ENCODE peak calls at places on chromosomes 3 and 15, in nine cellular contexts. A is cardiac fibroblast; R is epithelial cell of esophagus; S is lower leg skin; N is breast epithelium; E is AG04450; U is AG09309; F is fibroblast of mammary gland; D is CD8-positive, alpha-beta T cell. T is an unnamed sample.

GRCh38 chr3:66372681-66373350 is 128.0 kb downstream of the LRIG1 start:
- DNase-seq in A (peak), R (peak), S (no peak), N (no peak), E (no peak), U (no peak), F (no peak), D (peak), T (peak)

GRCh38 chr3:134030801-134031619 is 1.3 kb upstream of the SLCO2A1 start:
- DNase-seq in A (no peak), R (no peak), S (peak), N (no peak), E (no peak), U (no peak), F (no peak), D (no peak), T (no peak)

GRCh38 chr15:75455982-75456531 is 4.6 kb upstream of the SIN3A start:
- DNase-seq in A (peak), R (peak), S (no peak), N (no peak), E (peak), U (no peak), F (peak), D (peak), T (peak)

GRCh38 chr15:95626501-95627361 is 703.8 kb upstream of the NR2F2 start:
- DNase-seq in A (no peak), R (no peak), S (no peak), N (no peak), E (no peak), U (no peak), F (no peak), D (no peak), T (no peak)

GRCh38 chr15:39488498-39488897 is 92.4 kb upstream of the THBS1 start:
- DNase-seq in A (no peak), R (no peak), S (no peak), N (peak), E (no peak), U (no peak), F (no peak), D (no peak), T (peak)

GRCh38 chr3:129305592-129306091 is 27.0 kb downstream of the HMCES start:
- DNase-seq in A (peak), R (peak), S (peak), N (peak), E (no peak), U (peak), F (peak), D (no peak), T (peak)

GRCh38 chr3:34078418-34078817 is 280.0 kb downstream of the PDCD6IP start:
- DNase-seq in A (no peak), R (no peak), S (no peak), N (no peak), E (no peak), U (no peak), F (no peak), D (no peak), T (no peak)

GRCh38 chr3:159726231-159726964 is 262.2 kb upstream of the IL12A start:
- DNase-seq in A (peak), R (peak), S (no peak), N (peak), E (no peak), U (no peak), F (peak), D (no peak), T (no peak)

GRCh38 chr15:85100186-85100937 is 118.7 kb downstream of the PDE8A start:
- DNase-seq in A (peak), R (peak), S (no peak), N (no peak), E (no peak), U (no peak), F (no peak), D (peak), T (no peak)

GRCh38 chr15:74788042-74788715 is 6.3 kb downstream of the CSK start:
- DNase-seq in A (no peak), R (no peak), S (no peak), N (no peak), E (no peak), U (no peak), F (no peak), D (no peak), T (no peak)

GRCh38 chr3:13590841-13591515 is 42.1 kb downstream of the FBLN2 start:
- DNase-seq in A (no peak), R (no peak), S (no peak), N (no peak), E (no peak), U (no peak), F (no peak), D (no peak), T (no peak)

GRCh38 chr3:53196575-53197407 is 35.8 kb downstream of the PRKCD start:
- DNase-seq in A (peak), R (peak), S (no peak), N (no peak), E (no peak), U (no peak), F (peak), D (no peak), T (peak)

GRCh38 chr15:39444729-39445470 is 136.0 kb upstream of the THBS1 start:
- DNase-seq in A (no peak), R (no peak), S (no peak), N (no peak), E (no peak), U (no peak), F (no peak), D (no peak), T (peak)

GRCh38 chr3:142641504-142641903 is 45.3 kb downstream of the PLS1 start:
- DNase-seq in A (no peak), R (no peak), S (no peak), N (no peak), E (no peak), U (no peak), F (no peak), D (no peak), T (no peak)

GRCh38 chr3:157819826-157820517 is 286.2 kb downstream of the SHOX2 start:
- DNase-seq in A (no peak), R (no peak), S (no peak), N (no peak), E (no peak), U (no peak), F (no peak), D (no peak), T (no peak)

GRCh38 chr3:127053026-127053425 is 70.1 kb downstream of the PLXNA1 start:
- DNase-seq in A (no peak), R (no peak), S (no peak), N (no peak), E (no peak), U (no peak), F (no peak), D (no peak), T (no peak)

GRCh38 chr15:64928626-64929220 is 17.0 kb downstream of the ANKDD1A start:
- DNase-seq in A (no peak), R (no peak), S (no peak), N (no peak), E (no peak), U (no peak), F (no peak), D (no peak), T (no peak)

GRCh38 chr3:129346690-129347440 is 68.2 kb downstream of the HMCES start:
- DNase-seq in A (no peak), R (no peak), S (no peak), N (no peak), E (no peak), U (no peak), F (no peak), D (no peak), T (no peak)

DNA sequence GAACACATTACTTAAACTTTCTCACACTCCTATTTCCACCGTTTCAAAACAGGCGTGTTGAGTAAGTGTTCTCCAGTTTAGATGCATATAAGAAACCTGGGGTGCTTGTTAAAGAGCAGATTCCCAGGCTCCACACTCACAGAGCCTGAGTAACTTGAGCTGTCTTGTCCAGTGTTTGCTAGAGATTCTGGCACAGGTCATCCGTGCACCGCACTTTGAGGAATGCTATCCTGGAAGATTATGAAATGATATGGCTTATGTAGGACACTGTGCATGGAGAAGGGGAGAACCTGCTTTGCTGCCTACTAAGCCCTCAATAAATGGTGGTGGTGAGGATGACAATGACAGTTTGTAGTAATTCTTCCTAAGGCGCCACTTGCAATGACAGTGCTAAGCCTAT is 273.8 kb downstream of the PDZRN3 start:
- DNase-seq in A (no peak), R (no peak), S (no peak), N (no peak), E (no peak), U (no peak), F (no peak), D (no peak), T (peak)
- H3K4me3 ChIP-seq in A (no peak), R (no peak), S (no peak), N (no peak), E (no peak), U (no peak), F (no peak), D (no peak), T (no peak)

DNA sequence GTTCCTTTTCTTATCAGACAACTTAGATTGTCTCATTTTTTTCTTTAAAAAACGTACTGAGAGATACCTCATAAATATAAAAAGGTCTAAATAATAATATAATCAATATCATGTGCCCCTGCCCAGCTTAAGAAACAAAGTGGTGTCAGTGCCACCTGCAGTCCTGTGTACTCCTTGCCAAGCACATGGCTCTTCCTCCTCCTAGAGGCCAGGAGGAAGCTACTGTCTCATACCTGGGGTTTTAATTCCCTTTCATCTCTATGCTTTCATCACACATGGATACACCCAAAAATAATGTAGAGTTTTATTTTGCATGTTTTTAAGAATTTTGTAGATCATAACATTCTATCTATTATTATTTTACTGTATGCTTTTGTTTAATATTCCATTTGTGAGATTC is 98.6 kb upstream of the C15orf61 start:
- DNase-seq in A (no peak), R (no peak), S (no peak), N (no peak), E (no peak), U (no peak), F (no peak), D (no peak), T (no peak)
- TF ChIP-seq CTCF in A (no peak), R (peak), S (no peak), N (no peak), E (no peak), U (no peak), F (no peak), D (no peak), T (no peak)

DNA sequence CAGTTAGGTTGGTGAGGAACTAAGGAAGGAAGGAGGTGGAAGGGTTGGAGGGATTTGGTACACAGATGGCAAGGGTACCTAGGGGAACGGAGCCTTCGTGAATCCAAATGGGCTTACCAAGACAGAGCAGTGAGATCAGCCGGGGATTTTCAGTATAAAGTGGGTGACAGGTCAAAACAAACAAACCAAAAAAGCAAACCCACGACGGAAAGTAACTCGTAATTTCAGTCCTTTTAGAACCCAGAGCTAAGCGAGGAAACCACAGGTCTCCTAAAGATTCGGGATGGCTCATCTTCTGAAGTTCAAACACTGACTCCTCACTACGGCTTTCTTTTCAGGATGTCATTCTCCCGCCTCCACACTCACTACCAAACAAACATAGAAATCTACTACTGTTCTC is 64.5 kb upstream of the CCDC39 start:
- DNase-seq in A (no peak), R (no peak), S (no peak), N (no peak), E (no peak), U (no peak), F (no peak), D (no peak), T (no peak)
- H3K4me3 ChIP-seq in A (no peak), R (no peak), S (no peak), N (no peak), E (no peak), U (no peak), F (no peak), D (no peak), T (no peak)

GRCh38 chr15:80090879-80091503 is 31.5 kb downstream of the ZFAND6 start:
- DNase-seq in A (peak), R (peak), S (no peak), N (no peak), E (no peak), U (no peak), F (peak), D (no peak), T (no peak)
- TF ChIP-seq CTCF in A (peak), R (peak), S (no peak), N (no peak), E (peak), U (peak), F (peak), D (peak), T (peak)

GRCh38 chr3:72345237-72345878 is 502.9 kb downstream of the SHQ1 start:
- DNase-seq in A (peak), R (no peak), S (no peak), N (no peak), E (no peak), U (no peak), F (peak), D (no peak), T (no peak)

GRCh38 chr3:72346526-72346926 is 501.7 kb downstream of the SHQ1 start:
- DNase-seq in A (peak), R (peak), S (peak), N (no peak), E (peak), U (peak), F (peak), D (no peak), T (peak)

GRCh38 chr3:72345980-72346379 is 502.3 kb downstream of the SHQ1 start:
- DNase-seq in A (no peak), R (no peak), S (no peak), N (no peak), E (no peak), U (no peak), F (no peak), D (no peak), T (no peak)

GRCh38 chr3:72348357-72348756 is 499.9 kb downstream of the SHQ1 start:
- DNase-seq in A (no peak), R (no peak), S (no peak), N (no peak), E (no peak), U (no peak), F (no peak), D (no peak), T (no peak)

DNA sequence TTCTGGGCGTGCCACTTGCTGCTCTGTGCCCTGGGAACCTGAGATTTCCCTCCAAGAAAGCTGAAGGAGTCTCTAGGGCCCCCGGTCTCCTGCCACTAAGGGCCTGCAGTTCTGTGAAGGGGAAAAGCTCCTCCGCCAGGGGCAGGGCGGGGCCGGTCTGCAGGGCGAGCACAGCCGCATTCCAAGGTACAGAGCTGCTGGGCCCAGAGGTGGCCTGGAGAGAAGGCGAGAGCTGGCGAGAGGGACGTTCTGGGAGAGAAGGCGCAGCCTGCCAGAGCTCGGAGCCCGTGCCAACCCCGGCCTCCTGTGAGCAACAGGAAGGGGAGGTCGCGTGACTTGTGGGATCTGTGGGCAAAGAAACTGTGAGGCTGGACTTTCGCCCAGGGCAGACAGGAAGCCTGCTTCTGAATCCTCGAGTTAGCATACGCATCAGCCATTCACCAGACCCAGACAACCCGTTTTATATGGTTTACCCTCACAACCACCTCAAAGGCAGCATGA is 500.4 kb downstream of the SHQ1 start:
- DNase-seq in A (peak), R (peak), S (peak), N (peak), E (peak), U (peak), F (no peak), D (peak), T (peak)
- H3K4me3 ChIP-seq in A (no peak), R (no peak), S (no peak), N (no peak), E (no peak), U (no peak), F (no peak), D (no peak), T (no peak)

GRCh38 chr3:94285874-94286273 is 223.0 kb downstream of the NSUN3 start:
- DNase-seq in A (peak), R (peak), S (no peak), N (no peak), E (no peak), U (no peak), F (peak), D (no peak), T (peak)
- TF ChIP-seq CTCF in A (peak), R (peak), S (no peak), N (no peak), E (peak), U (no peak), F (peak), D (no peak), T (peak)

GRCh38 chr15:79956354-79956939 is 14.5 kb downstream of the BCL2A1 start:
- DNase-seq in A (no peak), R (no peak), S (no peak), N (no peak), E (no peak), U (no peak), F (no peak), D (no peak), T (no peak)

GRCh38 chr15:79950247-79950646 is 20.7 kb downstream of the BCL2A1 start:
- DNase-seq in A (no peak), R (no peak), S (no peak), N (no peak), E (no peak), U (no peak), F (no peak), D (no peak), T (no peak)

GRCh38 chr15:79953951-79954444 is 17.0 kb downstream of the BCL2A1 start:
- DNase-seq in A (no peak), R (no peak), S (no peak), N (no peak), E (peak), U (no peak), F (peak), D (no peak), T (no peak)

GRCh38 chr15:79954659-79955058 is 16.3 kb downstream of the BCL2A1 start:
- DNase-seq in A (no peak), R (no peak), S (no peak), N (no peak), E (no peak), U (no peak), F (no peak), D (no peak), T (no peak)

GRCh38 chr15:79952329-79952728 is 18.7 kb downstream of the BCL2A1 start:
- DNase-seq in A (no peak), R (no peak), S (no peak), N (no peak), E (no peak), U (no peak), F (no peak), D (no peak), T (no peak)
- H3K4me3 ChIP-seq in A (no peak), R (no peak), S (no peak), N (no peak), E (no peak), U (no peak), F (no peak), D (no peak), T (no peak)

GRCh38 chr3:101780661-101781060 is 1.6 kb downstream of the NXPE3 start:
- DNase-seq in A (peak), R (peak), S (no peak), N (no peak), E (peak), U (peak), F (peak), D (no peak), T (peak)

GRCh38 chr3:101781166-101781565 is 2.2 kb downstream of the NXPE3 start:
- DNase-seq in A (peak), R (no peak), S (no peak), N (no peak), E (no peak), U (no peak), F (peak), D (no peak), T (peak)

GRCh38 chr3:101779808-101780366 is 876 bp downstream of the NXPE3 start:
- DNase-seq in A (peak), R (no peak), S (no peak), N (no peak), E (no peak), U (no peak), F (peak), D (no peak), T (peak)

GRCh38 chr3:101778385-101779046 is 495 bp upstream of the NXPE3 start:
- DNase-seq in A (peak), R (no peak), S (no peak), N (no peak), E (no peak), U (no peak), F (no peak), D (no peak), T (no peak)

GRCh38 chr3:101779047-101779807 is at the start of gene NXPE3:
- DNase-seq in A (peak), R (peak), S (peak), N (peak), E (peak), U (no peak), F (peak), D (peak), T (peak)
- TF ChIP-seq CTCF in A (no peak), R (no peak), S (no peak), N (no peak), E (no peak), U (no peak), F (no peak), D (no peak), T (no peak)

DNA sequence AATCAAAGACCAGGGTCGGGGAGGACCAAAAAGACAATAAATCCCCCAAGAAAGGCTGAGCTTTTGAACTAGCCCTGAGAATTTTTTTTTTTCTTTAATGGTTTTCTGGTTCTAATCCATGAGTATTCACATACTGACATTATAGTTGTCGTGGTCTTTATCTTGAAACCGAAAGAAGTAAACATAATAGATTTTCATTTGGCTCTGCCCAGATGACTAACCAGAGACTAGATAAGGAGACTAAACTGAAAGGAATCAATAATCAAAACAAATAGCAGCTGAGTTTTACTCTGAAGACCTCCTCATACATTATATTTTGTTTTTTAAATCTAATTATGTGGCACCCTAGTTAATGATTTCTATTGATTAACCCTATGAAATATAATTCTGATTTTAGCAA is 381.4 kb downstream of the CNTN3 start:
- DNase-seq in A (no peak), R (no peak), S (no peak), N (no peak), E (no peak), U (no peak), F (no peak), D (no peak), T (peak)
- H3K4me3 ChIP-seq in A (no peak), R (no peak), S (no peak), N (no peak), E (no peak), U (no peak), F (no peak), D (no peak), T (no peak)

T was measured in fibroblast of the aortic adventitia.